ENCODE peak calls at places on chromosomes 12 and 14, in five cellular contexts. One of them, this sample, is unnamed.

GRCh38 chr12:59873136-59873535 is 277.3 kb downstream of the SLC16A7 start:
- DNase-seq in frontal cortex: no peak
- DNase-seq in right cardiac atrium: no peak
- DNase-seq in stimulated activated naive B cell treated with anti-CD40 and anti-IgM and Interleukin-4, amounts not matched to agents 10 μg/mL and 1 μg/mL and 100 μg/mL, for 72 hours: no peak
- DNase-seq in A549: no peak
- DNase-seq in this sample: no peak

GRCh38 chr12:2959194-2959507 is at the start of gene TEAD4:
- DNase-seq in frontal cortex: peak
- DNase-seq in stimulated activated naive B cell treated with anti-CD40 and anti-IgM and Interleukin-4, amounts not matched to agents 10 μg/mL and 1 μg/mL and 100 μg/mL, for 72 hours: no peak
- DNase-seq in right cardiac atrium: peak
- DNase-seq in A549: peak
- DNase-seq in this sample: peak

GRCh38 chr12:52221912-52222457 is 11.1 kb upstream of the KRT7 start:
- DNase-seq in stimulated activated naive B cell treated with anti-CD40 and anti-IgM and Interleukin-4, amounts not matched to agents 10 μg/mL and 1 μg/mL and 100 μg/mL, for 72 hours: no peak
- DNase-seq in right cardiac atrium: no peak
- DNase-seq in A549: peak
- DNase-seq in frontal cortex: no peak
- DNase-seq in this sample: peak

GRCh38 chr12:106493531-106493930 is 89.3 kb upstream of the RFX4 start:
- DNase-seq in right cardiac atrium: no peak
- DNase-seq in frontal cortex: no peak
- DNase-seq in A549: no peak
- DNase-seq in stimulated activated naive B cell treated with anti-CD40 and anti-IgM and Interleukin-4, amounts not matched to agents 10 μg/mL and 1 μg/mL and 100 μg/mL, for 72 hours: no peak
- DNase-seq in this sample: no peak

GRCh38 chr14:35401853-35402252 is 2.7 kb downstream of the NFKBIA start:
- DNase-seq in right cardiac atrium: peak
- DNase-seq in A549: no peak
- DNase-seq in stimulated activated naive B cell treated with anti-CD40 and anti-IgM and Interleukin-4, amounts not matched to agents 10 μg/mL and 1 μg/mL and 100 μg/mL, for 72 hours: no peak
- DNase-seq in frontal cortex: no peak
- DNase-seq in this sample: peak

GRCh38 chr12:34163443-34163842 is 141.1 kb downstream of the ALG10 start:
- DNase-seq in stimulated activated naive B cell treated with anti-CD40 and anti-IgM and Interleukin-4, amounts not matched to agents 10 μg/mL and 1 μg/mL and 100 μg/mL, for 72 hours: no peak
- DNase-seq in A549: no peak
- DNase-seq in right cardiac atrium: no peak
- DNase-seq in frontal cortex: no peak
- DNase-seq in this sample: no peak

GRCh38 chr12:21828779-21829178 is 54.3 kb upstream of the KCNJ8 start:
- DNase-seq in stimulated activated naive B cell treated with anti-CD40 and anti-IgM and Interleukin-4, amounts not matched to agents 10 μg/mL and 1 μg/mL and 100 μg/mL, for 72 hours: no peak
- DNase-seq in right cardiac atrium: no peak
- DNase-seq in A549: no peak
- DNase-seq in frontal cortex: no peak
- DNase-seq in this sample: no peak

GRCh38 chr12:48973531-48973930 is 2.0 kb upstream of the WNT10B start:
- DNase-seq in stimulated activated naive B cell treated with anti-CD40 and anti-IgM and Interleukin-4, amounts not matched to agents 10 μg/mL and 1 μg/mL and 100 μg/mL, for 72 hours: no peak
- DNase-seq in frontal cortex: no peak
- DNase-seq in right cardiac atrium: peak
- DNase-seq in A549: no peak
- DNase-seq in this sample: no peak

GRCh38 chr14:30943694-30944093 is 69.3 kb downstream of the COCH start:
- DNase-seq in frontal cortex: no peak
- DNase-seq in stimulated activated naive B cell treated with anti-CD40 and anti-IgM and Interleukin-4, amounts not matched to agents 10 μg/mL and 1 μg/mL and 100 μg/mL, for 72 hours: no peak
- DNase-seq in A549: no peak
- DNase-seq in right cardiac atrium: no peak
- DNase-seq in this sample: no peak

GRCh38 chr12:131460516-131460915 is 250.4 kb upstream of the SFSWAP start:
- DNase-seq in stimulated activated naive B cell treated with anti-CD40 and anti-IgM and Interleukin-4, amounts not matched to agents 10 μg/mL and 1 μg/mL and 100 μg/mL, for 72 hours: no peak
- DNase-seq in right cardiac atrium: no peak
- DNase-seq in frontal cortex: no peak
- DNase-seq in A549: no peak
- DNase-seq in this sample: no peak

GRCh38 chr14:73295198-73295796 is 58.0 kb downstream of the PAPLN start:
- DNase-seq in frontal cortex: no peak
- DNase-seq in A549: peak
- DNase-seq in stimulated activated naive B cell treated with anti-CD40 and anti-IgM and Interleukin-4, amounts not matched to agents 10 μg/mL and 1 μg/mL and 100 μg/mL, for 72 hours: no peak
- DNase-seq in right cardiac atrium: no peak
- DNase-seq in this sample: no peak

GRCh38 chr12:87469295-87469694 is 559.9 kb downstream of the C12orf50 start:
- DNase-seq in right cardiac atrium: no peak
- DNase-seq in A549: no peak
- DNase-seq in frontal cortex: no peak
- DNase-seq in stimulated activated naive B cell treated with anti-CD40 and anti-IgM and Interleukin-4, amounts not matched to agents 10 μg/mL and 1 μg/mL and 100 μg/mL, for 72 hours: no peak
- DNase-seq in this sample: no peak

GRCh38 chr12:124764870-124765570 is 98.6 kb downstream of the SCARB1 start:
- DNase-seq in stimulated activated naive B cell treated with anti-CD40 and anti-IgM and Interleukin-4, amounts not matched to agents 10 μg/mL and 1 μg/mL and 100 μg/mL, for 72 hours: no peak
- DNase-seq in A549: no peak
- DNase-seq in frontal cortex: no peak
- DNase-seq in right cardiac atrium: no peak
- DNase-seq in this sample: no peak

GRCh38 chr14:103712633-103713247 is 2.5 kb downstream of the XRCC3 start:
- DNase-seq in A549: no peak
- DNase-seq in stimulated activated naive B cell treated with anti-CD40 and anti-IgM and Interleukin-4, amounts not matched to agents 10 μg/mL and 1 μg/mL and 100 μg/mL, for 72 hours: no peak
- DNase-seq in frontal cortex: no peak
- DNase-seq in right cardiac atrium: no peak
- DNase-seq in this sample: peak

GRCh38 chr12:124821252-124822200 is 42.1 kb downstream of the SCARB1 start:
- DNase-seq in A549: no peak
- DNase-seq in stimulated activated naive B cell treated with anti-CD40 and anti-IgM and Interleukin-4, amounts not matched to agents 10 μg/mL and 1 μg/mL and 100 μg/mL, for 72 hours: no peak
- DNase-seq in frontal cortex: no peak
- DNase-seq in right cardiac atrium: peak
- DNase-seq in this sample: peak

GRCh38 chr12:22981711-22982110 is 356.7 kb downstream of the ETNK1 start:
- DNase-seq in stimulated activated naive B cell treated with anti-CD40 and anti-IgM and Interleukin-4, amounts not matched to agents 10 μg/mL and 1 μg/mL and 100 μg/mL, for 72 hours: no peak
- DNase-seq in right cardiac atrium: no peak
- DNase-seq in A549: peak
- DNase-seq in frontal cortex: no peak
- DNase-seq in this sample: no peak

GRCh38 chr14:94122438-94122837 is 7.0 kb downstream of the IFI27L2 start:
- DNase-seq in stimulated activated naive B cell treated with anti-CD40 and anti-IgM and Interleukin-4, amounts not matched to agents 10 μg/mL and 1 μg/mL and 100 μg/mL, for 72 hours: no peak
- DNase-seq in A549: no peak
- DNase-seq in frontal cortex: no peak
- DNase-seq in right cardiac atrium: no peak
- DNase-seq in this sample: no peak

GRCh38 chr12:26935636-26936378 is 2.0 kb downstream of the INTS13 start:
- DNase-seq in frontal cortex: no peak
- DNase-seq in stimulated activated naive B cell treated with anti-CD40 and anti-IgM and Interleukin-4, amounts not matched to agents 10 μg/mL and 1 μg/mL and 100 μg/mL, for 72 hours: no peak
- DNase-seq in A549: no peak
- DNase-seq in right cardiac atrium: no peak
- DNase-seq in this sample: no peak

GRCh38 chr14:22781606-22782000 is 15.1 kb downstream of the OXA1L start:
- DNase-seq in frontal cortex: no peak
- DNase-seq in right cardiac atrium: no peak
- DNase-seq in stimulated activated naive B cell treated with anti-CD40 and anti-IgM and Interleukin-4, amounts not matched to agents 10 μg/mL and 1 μg/mL and 100 μg/mL, for 72 hours: no peak
- DNase-seq in A549: no peak
- DNase-seq in this sample: no peak

GRCh38 chr12:14613718-14614117 is 46.0 kb upstream of the PLBD1 start:
- DNase-seq in right cardiac atrium: no peak
- DNase-seq in A549: no peak
- DNase-seq in stimulated activated naive B cell treated with anti-CD40 and anti-IgM and Interleukin-4, amounts not matched to agents 10 μg/mL and 1 μg/mL and 100 μg/mL, for 72 hours: peak
- DNase-seq in frontal cortex: no peak
- DNase-seq in this sample: no peak

GRCh38 chr12:45327823-45328383 is 112.0 kb downstream of the ANO6 start:
- DNase-seq in stimulated activated naive B cell treated with anti-CD40 and anti-IgM and Interleukin-4, amounts not matched to agents 10 μg/mL and 1 μg/mL and 100 μg/mL, for 72 hours: no peak
- DNase-seq in frontal cortex: no peak
- DNase-seq in right cardiac atrium: no peak
- DNase-seq in A549: no peak
- DNase-seq in this sample: no peak

GRCh38 chr14:46596236-46596635 is 55.3 kb downstream of the RPL10L start:
- DNase-seq in A549: no peak
- DNase-seq in stimulated activated naive B cell treated with anti-CD40 and anti-IgM and Interleukin-4, amounts not matched to agents 10 μg/mL and 1 μg/mL and 100 μg/mL, for 72 hours: no peak
- DNase-seq in frontal cortex: no peak
- DNase-seq in right cardiac atrium: no peak
- DNase-seq in this sample: no peak

GRCh38 chr12:42187799-42188198 is 43.1 kb upstream of the GXYLT1 start:
- DNase-seq in right cardiac atrium: no peak
- DNase-seq in A549: no peak
- DNase-seq in stimulated activated naive B cell treated with anti-CD40 and anti-IgM and Interleukin-4, amounts not matched to agents 10 μg/mL and 1 μg/mL and 100 μg/mL, for 72 hours: no peak
- DNase-seq in frontal cortex: no peak
- DNase-seq in this sample: no peak

GRCh38 chr12:91985002-91985767 is 160.5 kb downstream of the BTG1 start:
- DNase-seq in A549: no peak
- DNase-seq in frontal cortex: no peak
- DNase-seq in stimulated activated naive B cell treated with anti-CD40 and anti-IgM and Interleukin-4, amounts not matched to agents 10 μg/mL and 1 μg/mL and 100 μg/mL, for 72 hours: no peak
- DNase-seq in right cardiac atrium: no peak
- DNase-seq in this sample: no peak

GRCh38 chr12:16796168-16796567 is 190.2 kb upstream of the LMO3 start:
- DNase-seq in stimulated activated naive B cell treated with anti-CD40 and anti-IgM and Interleukin-4, amounts not matched to agents 10 μg/mL and 1 μg/mL and 100 μg/mL, for 72 hours: no peak
- DNase-seq in frontal cortex: no peak
- DNase-seq in right cardiac atrium: no peak
- DNase-seq in A549: no peak
- DNase-seq in this sample: no peak

GRCh38 chr14:68283378-68284123 is 464.0 kb downstream of the RAD51B start:
- DNase-seq in right cardiac atrium: peak
- DNase-seq in stimulated activated naive B cell treated with anti-CD40 and anti-IgM and Interleukin-4, amounts not matched to agents 10 μg/mL and 1 μg/mL and 100 μg/mL, for 72 hours: peak
- DNase-seq in A549: no peak
- DNase-seq in frontal cortex: no peak
- DNase-seq in this sample: peak

GRCh38 chr12:115943630-115944391 is 333.7 kb downstream of the MED13L start:
- DNase-seq in right cardiac atrium: peak
- DNase-seq in A549: no peak
- DNase-seq in stimulated activated naive B cell treated with anti-CD40 and anti-IgM and Interleukin-4, amounts not matched to agents 10 μg/mL and 1 μg/mL and 100 μg/mL, for 72 hours: no peak
- DNase-seq in frontal cortex: no peak
- DNase-seq in this sample: no peak

GRCh38 chr14:85528080-85528881 is 1.7 kb upstream of the FLRT2 start:
- DNase-seq in right cardiac atrium: peak
- DNase-seq in A549: peak
- DNase-seq in frontal cortex: peak
- DNase-seq in stimulated activated naive B cell treated with anti-CD40 and anti-IgM and Interleukin-4, amounts not matched to agents 10 μg/mL and 1 μg/mL and 100 μg/mL, for 72 hours: no peak
- DNase-seq in this sample: no peak

GRCh38 chr14:51328942-51329350 is 88.9 kb downstream of the TMX1 start:
- DNase-seq in A549: no peak
- DNase-seq in right cardiac atrium: no peak
- DNase-seq in stimulated activated naive B cell treated with anti-CD40 and anti-IgM and Interleukin-4, amounts not matched to agents 10 μg/mL and 1 μg/mL and 100 μg/mL, for 72 hours: no peak
- DNase-seq in frontal cortex: no peak
- DNase-seq in this sample: no peak

GRCh38 chr12:69019910-69020309 is 86.9 kb upstream of the CPM start:
- DNase-seq in right cardiac atrium: no peak
- DNase-seq in frontal cortex: no peak
- DNase-seq in stimulated activated naive B cell treated with anti-CD40 and anti-IgM and Interleukin-4, amounts not matched to agents 10 μg/mL and 1 μg/mL and 100 μg/mL, for 72 hours: no peak
- DNase-seq in A549: no peak
- DNase-seq in this sample: no peak

GRCh38 chr12:122106891-122107660 is 28.5 kb downstream of the MLXIP start:
- DNase-seq in stimulated activated naive B cell treated with anti-CD40 and anti-IgM and Interleukin-4, amounts not matched to agents 10 μg/mL and 1 μg/mL and 100 μg/mL, for 72 hours: no peak
- DNase-seq in right cardiac atrium: peak
- DNase-seq in frontal cortex: no peak
- DNase-seq in A549: no peak
- DNase-seq in this sample: peak

GRCh38 chr14:91405241-91405721 is 12.3 kb downstream of the CCDC88C start:
- DNase-seq in frontal cortex: no peak
- DNase-seq in right cardiac atrium: no peak
- DNase-seq in A549: no peak
- DNase-seq in stimulated activated naive B cell treated with anti-CD40 and anti-IgM and Interleukin-4, amounts not matched to agents 10 μg/mL and 1 μg/mL and 100 μg/mL, for 72 hours: no peak
- DNase-seq in this sample: no peak

GRCh38 chr12:20181416-20181815 is 186.9 kb upstream of the PDE3A start:
- DNase-seq in frontal cortex: no peak
- DNase-seq in stimulated activated naive B cell treated with anti-CD40 and anti-IgM and Interleukin-4, amounts not matched to agents 10 μg/mL and 1 μg/mL and 100 μg/mL, for 72 hours: no peak
- DNase-seq in A549: no peak
- DNase-seq in right cardiac atrium: no peak
- DNase-seq in this sample: no peak

GRCh38 chr14:101006008-101006407 is 102.5 kb upstream of the RTL1 start:
- DNase-seq in right cardiac atrium: no peak
- DNase-seq in stimulated activated naive B cell treated with anti-CD40 and anti-IgM and Interleukin-4, amounts not matched to agents 10 μg/mL and 1 μg/mL and 100 μg/mL, for 72 hours: no peak
- DNase-seq in frontal cortex: no peak
- DNase-seq in A549: no peak
- DNase-seq in this sample: no peak

GRCh38 chr12:21296751-21297406 is 37.8 kb downstream of the SLCO1A2 start:
- DNase-seq in right cardiac atrium: no peak
- DNase-seq in stimulated activated naive B cell treated with anti-CD40 and anti-IgM and Interleukin-4, amounts not matched to agents 10 μg/mL and 1 μg/mL and 100 μg/mL, for 72 hours: no peak
- DNase-seq in A549: peak
- DNase-seq in frontal cortex: no peak
- DNase-seq in this sample: no peak

GRCh38 chr12:62621239-62621638 is 154.6 kb downstream of the MON2 start:
- DNase-seq in right cardiac atrium: no peak
- DNase-seq in A549: no peak
- DNase-seq in frontal cortex: no peak
- DNase-seq in stimulated activated naive B cell treated with anti-CD40 and anti-IgM and Interleukin-4, amounts not matched to agents 10 μg/mL and 1 μg/mL and 100 μg/mL, for 72 hours: no peak
- DNase-seq in this sample: no peak

GRCh38 chr14:89214221-89214965 is 202.6 kb downstream of the FOXN3 start:
- DNase-seq in A549: peak
- DNase-seq in right cardiac atrium: peak
- DNase-seq in frontal cortex: peak
- DNase-seq in stimulated activated naive B cell treated with anti-CD40 and anti-IgM and Interleukin-4, amounts not matched to agents 10 μg/mL and 1 μg/mL and 100 μg/mL, for 72 hours: no peak
- DNase-seq in this sample: peak

GRCh38 chr14:76872796-76873432 is 46.7 kb downstream of the LRRC74A start:
- DNase-seq in frontal cortex: peak
- DNase-seq in A549: peak
- DNase-seq in right cardiac atrium: peak
- DNase-seq in stimulated activated naive B cell treated with anti-CD40 and anti-IgM and Interleukin-4, amounts not matched to agents 10 μg/mL and 1 μg/mL and 100 μg/mL, for 72 hours: peak
- DNase-seq in this sample: no peak

GRCh38 chr14:24908592-24909236 is 141.2 kb downstream of the STXBP6 start:
- DNase-seq in right cardiac atrium: no peak
- DNase-seq in A549: no peak
- DNase-seq in stimulated activated naive B cell treated with anti-CD40 and anti-IgM and Interleukin-4, amounts not matched to agents 10 μg/mL and 1 μg/mL and 100 μg/mL, for 72 hours: no peak
- DNase-seq in frontal cortex: no peak
- DNase-seq in this sample: no peak

This sample was measured in left lung.